ENCODE peak calls at places on chromosomes 5 and 9, in four cellular contexts. C is IMR-90, I is GM12878, U is K562. N is an unnamed sample.

GRCh38 chr5:74310967-74311930 is 329.3 kb downstream of the ENC1 start:
- DNase-seq in C (no peak), I (no peak), U (no peak), N (no peak)

GRCh38 chr5:123452401-123452800 is 29.2 kb upstream of the CEP120 start:
- DNase-seq in C (no peak), I (no peak), U (no peak), N (no peak)

GRCh38 chr9:12162101-12162500 is 531.1 kb upstream of the TYRP1 start:
- DNase-seq in C (no peak), I (no peak), U (no peak), N (no peak)

GRCh38 chr9:106535439-106535838 is 327.5 kb upstream of the ZNF462 start:
- DNase-seq in C (no peak), I (no peak), U (no peak), N (no peak)

GRCh38 chr9:127291379-127291778 is 26.8 kb downstream of the GARNL3 start:
- DNase-seq in C (no peak), I (no peak), U (no peak), N (no peak)

GRCh38 chr9:122808141-122808540 is 8.2 kb downstream of the OR1K1 start:
- DNase-seq in C (no peak), I (no peak), U (no peak), N (no peak)

GRCh38 chr5:179357036-179357435 is 11.8 kb upstream of the ADAMTS2 start:
- DNase-seq in C (no peak), I (no peak), U (no peak), N (no peak)

GRCh38 chr9:1619915-1620705 is 395.0 kb upstream of the SMARCA2 start:
- DNase-seq in C (no peak), I (no peak), U (no peak), N (no peak)

GRCh38 chr9:93252781-93253530 is 69.0 kb downstream of the WNK2 start:
- DNase-seq in C (no peak), I (no peak), U (no peak), N (no peak)

GRCh38 chr9:107688728-107689127 is 199.2 kb upstream of the KLF4 start:
- DNase-seq in C (no peak), I (no peak), U (no peak), N (no peak)

GRCh38 chr5:127849436-127849835 is 146.2 kb downstream of the CCDC192 start:
- DNase-seq in C (no peak), I (no peak), U (no peak), N (no peak)

GRCh38 chr9:120863833-120864232 is 13.2 kb downstream of the PHF19 start:
- DNase-seq in C (no peak), I (no peak), U (peak; percentile 51), N (no peak)

GRCh38 chr5:151016700-151017099 is 3.7 kb upstream of the GPX3 start:
- DNase-seq in C (no peak), I (no peak), U (no peak), N (no peak)

GRCh38 chr9:114791736-114792135 is 14.1 kb downstream of the TNFSF15 start:
- DNase-seq in C (no peak), I (no peak), U (no peak), N (no peak)

GRCh38 chr5:72662936-72663335 is 153.5 kb upstream of the TNPO1 start:
- DNase-seq in C (no peak), I (no peak), U (no peak), N (no peak)

GRCh38 chr5:134555889-134556311 is 30.4 kb downstream of the JADE2 start:
- DNase-seq in C (peak; percentile 68), I (no peak), U (peak; percentile 30), N (peak; percentile 72)

GRCh38 chr5:174459071-174459702 is 265.2 kb upstream of the MSX2 start:
- DNase-seq in C (no peak), I (no peak), U (no peak), N (no peak)

GRCh38 chr9:101625871-101626270 is 31.1 kb upstream of the PPP3R2 start:
- DNase-seq in C (peak; percentile 3), I (no peak), U (no peak), N (no peak)

GRCh38 chr5:168529361-168530234 is 493 bp downstream of the FBLL1 start:
- DNase-seq in C (no peak), I (no peak), U (no peak), N (no peak)

GRCh38 chr9:121059998-121060636 is 10.0 kb upstream of the C5 start:
- DNase-seq in C (peak; percentile 84), I (no peak), U (peak; percentile 47), N (no peak)

GRCh38 chr9:92663951-92664350 is 6.0 kb downstream of the IPPK start:
- DNase-seq in C (no peak), I (no peak), U (no peak), N (no peak)

GRCh38 chr9:108673386-108673785 is 182.4 kb downstream of the ACTL7B start:
- DNase-seq in C (no peak), I (no peak), U (no peak), N (no peak)

GRCh38 chr5:76710991-76711390 is 4.9 kb upstream of the F2R start:
- DNase-seq in C (peak; percentile 61), I (no peak), U (no peak), N (no peak)

GRCh38 chr5:124277767-124278536 is 468.5 kb downstream of the ZNF608 start:
- DNase-seq in C (no peak), I (no peak), U (no peak), N (no peak)

GRCh38 chr9:2320126-2320525 is 301.5 kb upstream of the VLDLR start:
- DNase-seq in C (peak; percentile 67), I (no peak), U (no peak), N (no peak)

GRCh38 chr9:109167716-109168115 is 667 bp upstream of the FRRS1L start:
- DNase-seq in C (no peak), I (no peak), U (no peak), N (no peak)

GRCh38 chr5:79961731-79962579 is 29.1 kb downstream of the MTX3 start:
- DNase-seq in C (no peak), I (no peak), U (no peak), N (no peak)

GRCh38 chr5:42813533-42813932 is 1.8 kb upstream of the SELENOP start:
- DNase-seq in C (no peak), I (no peak), U (no peak), N (peak; percentile 67)

GRCh38 chr5:158268286-158268685 is 409.3 kb upstream of the CLINT1 start:
- DNase-seq in C (no peak), I (no peak), U (no peak), N (no peak)

GRCh38 chr5:97832645-97833296 is 649.7 kb upstream of the RIOK2 start:
- DNase-seq in C (no peak), I (no peak), U (no peak), N (no peak)

GRCh38 chr5:147731708-147732551 is 50.6 kb downstream of the JAKMIP2 start:
- DNase-seq in C (no peak), I (no peak), U (no peak), N (no peak)

GRCh38 chr5:72180925-72181324 is 73.7 kb downstream of the MAP1B start:
- DNase-seq in C (no peak), I (no peak), U (no peak), N (no peak)

GRCh38 chr9:118896356-118897000 is 472.8 kb downstream of the BRINP1 start:
- DNase-seq in C (no peak), I (no peak), U (no peak), N (no peak)

GRCh38 chr9:133759946-133760345 is 21.8 kb upstream of the SARDH start:
- DNase-seq in C (no peak), I (no peak), U (no peak), N (peak; percentile 44)

GRCh38 chr5:116778015-116778414 is 203.4 kb upstream of the SEMA6A start:
- DNase-seq in C (no peak), I (no peak), U (no peak), N (peak; percentile 70)

GRCh38 chr5:158406884-158407790 is 548.2 kb upstream of the CLINT1 start:
- DNase-seq in C (peak; percentile 74), I (no peak), U (no peak), N (no peak)

GRCh38 chr5:134626369-134627014 is 6.1 kb downstream of the SAR1B start:
- DNase-seq in C (peak; percentile 63), I (no peak), U (no peak), N (no peak)

DNA sequence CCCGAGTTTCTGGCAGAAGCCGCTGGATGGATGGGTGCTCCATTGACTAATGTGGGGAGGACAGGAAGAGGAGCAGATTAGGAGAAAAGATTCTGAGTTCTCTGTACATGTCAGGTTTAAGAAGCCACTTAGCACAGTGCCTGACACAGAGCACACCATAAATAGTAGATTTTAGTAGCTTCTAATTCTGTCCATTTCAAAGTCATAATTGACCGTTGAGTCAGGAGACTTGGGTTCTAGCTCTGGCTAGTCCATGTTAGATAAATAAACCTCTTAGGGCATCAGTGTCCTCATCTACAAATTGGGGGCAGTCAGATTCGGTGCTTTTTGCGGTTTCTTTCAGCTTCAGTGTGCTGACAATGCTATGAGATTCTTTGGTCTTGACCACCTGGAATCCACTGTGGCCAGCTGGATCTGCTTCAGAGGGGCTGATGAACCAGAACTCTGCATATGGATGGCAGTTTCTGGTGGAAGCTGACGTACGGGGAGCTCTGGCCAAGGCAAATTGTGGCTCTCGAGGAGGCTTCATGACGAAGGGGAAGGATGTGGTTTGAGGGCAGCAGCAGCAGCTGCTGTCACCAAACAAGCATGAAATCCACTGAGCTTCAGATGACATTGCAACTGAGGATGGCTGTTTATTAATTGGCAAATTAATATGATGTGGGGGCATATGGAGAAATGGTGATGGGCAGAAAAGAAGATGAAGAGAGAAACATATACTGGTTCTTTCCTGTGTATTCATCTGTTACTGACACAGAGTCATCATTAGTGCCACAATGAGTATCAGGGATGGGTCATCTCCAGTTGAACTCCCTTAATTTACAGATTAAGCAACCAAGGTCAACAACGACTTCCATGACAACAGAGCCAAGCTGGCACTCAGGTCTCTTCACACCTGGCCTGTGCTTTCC is 134.4 kb downstream of the AOPEP start:
- DNase-seq in C (peak; percentile 89), I (peak; percentile 92), U (no peak), N (peak; percentile 16)
- TF ChIP-seq CHD1 in C (no peak), I (no peak), U (no peak), N (no peak)

GRCh38 chr5:160937570-160937969 is 85.6 kb upstream of the ATP10B start:
- DNase-seq in C (no peak), I (no peak), U (no peak), N (no peak)
- TF ChIP-seq CHD1 in C (no peak), I (no peak), U (no peak), N (no peak)

GRCh38 chr5:154276932-154277331 is 86.4 kb downstream of the GALNT10 start:
- DNase-seq in C (peak; percentile 97), I (no peak), U (peak; percentile 68), N (no peak)
- TF ChIP-seq CHD1 in C (no peak), I (no peak), U (no peak), N (no peak)

DNA sequence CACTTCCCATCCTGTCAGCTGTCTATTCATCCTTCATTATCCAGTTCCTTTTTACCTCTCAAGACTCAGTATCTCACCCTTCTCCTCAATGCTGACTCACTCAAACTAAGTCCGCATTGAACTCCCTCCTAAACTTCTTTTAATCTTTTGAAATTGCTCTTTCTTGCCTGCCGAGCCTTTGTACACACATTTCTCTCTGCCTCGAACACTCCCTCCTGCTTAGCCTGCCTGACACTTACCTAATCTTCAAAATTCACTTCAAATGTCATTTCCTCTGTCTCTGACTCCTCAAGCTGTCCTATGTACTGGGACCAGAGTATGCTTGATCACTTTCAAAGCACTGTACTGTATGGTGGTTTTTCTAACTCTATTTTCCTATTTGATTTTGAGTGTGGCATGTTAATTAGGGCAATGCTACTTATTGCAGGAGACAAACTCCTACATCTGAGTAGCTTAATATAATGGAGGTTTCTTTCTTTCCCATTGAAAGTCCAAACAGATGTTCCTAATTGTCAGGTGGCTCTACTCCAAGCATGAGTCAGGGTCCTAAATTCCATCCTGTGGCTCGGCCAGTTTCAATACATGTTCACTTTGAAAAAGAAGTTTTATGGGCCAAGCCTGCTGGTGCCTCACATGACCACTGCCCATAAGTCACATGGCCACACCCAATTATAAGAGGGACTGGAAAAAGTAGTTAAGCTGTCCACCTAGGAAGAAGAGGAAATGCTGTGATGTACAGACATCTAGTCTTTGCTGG is 170.6 kb downstream of the ARRDC3 start:
- DNase-seq in C (peak; percentile 94), I (no peak), U (no peak), N (no peak)
- TF ChIP-seq CHD1 in C (no peak), I (no peak), U (no peak), N (no peak)

N was measured in H1.